ENCODE peak calls at places on chromosomes 11 and 22, in nine cellular contexts. One of them, this sample, is unnamed.
A peak's percentile ranks its signal among the peaks of the same experiment; 100 is the strongest.

GRCh38 chr11:63020671-63021255 is 5.1 kb upstream of the SLC22A8 start:
- DNase-seq in EL: peak; percentile 15
- DNase-seq in Right ventricle myocardium superior: no peak
- DNase-seq in Calu3: peak; percentile 23
- DNase-seq in stimulated activated CD8-positive, alpha-beta memory T cell treated with anti-CD3 and anti-CD28 coated beads, Interleukin-4, amount 100 ng/mL, for 4 hours: no peak
- DNase-seq in hippocampal formation: no peak
- DNase-seq in endodermal cell: peak; percentile 93
- DNase-seq in HL-60: no peak
- DNase-seq in ACHN: no peak
- DNase-seq in this sample: no peak

GRCh38 chr11:66891849-66892660 is 35.2 kb downstream of the LRFN4 start:
- DNase-seq in EL: peak; percentile 97
- DNase-seq in HL-60: peak; percentile 28
- DNase-seq in Right ventricle myocardium superior: no peak
- DNase-seq in ACHN: peak; percentile 82
- DNase-seq in endodermal cell: peak; percentile 86
- DNase-seq in hippocampal formation: no peak
- DNase-seq in stimulated activated CD8-positive, alpha-beta memory T cell treated with anti-CD3 and anti-CD28 coated beads, Interleukin-4, amount 100 ng/mL, for 4 hours: no peak
- DNase-seq in Calu3: peak; percentile 80
- DNase-seq in this sample: peak; percentile 97

GRCh38 chr11:1040428-1041148 is 4.1 kb upstream of the MUC6 start:
- DNase-seq in stimulated activated CD8-positive, alpha-beta memory T cell treated with anti-CD3 and anti-CD28 coated beads, Interleukin-4, amount 100 ng/mL, for 4 hours: no peak
- DNase-seq in endodermal cell: no peak
- DNase-seq in hippocampal formation: no peak
- DNase-seq in Calu3: peak; percentile 53
- DNase-seq in Right ventricle myocardium superior: no peak
- DNase-seq in EL: no peak
- DNase-seq in ACHN: no peak
- DNase-seq in HL-60: no peak
- DNase-seq in this sample: no peak

GRCh38 chr11:2791139-2791520 is 91.3 kb upstream of the KCNQ1OT1 start:
- DNase-seq in hippocampal formation: no peak
- DNase-seq in Calu3: no peak
- DNase-seq in ACHN: no peak
- DNase-seq in HL-60: no peak
- DNase-seq in endodermal cell: peak; percentile 40
- DNase-seq in Right ventricle myocardium superior: peak; percentile 40
- DNase-seq in EL: no peak
- DNase-seq in stimulated activated CD8-positive, alpha-beta memory T cell treated with anti-CD3 and anti-CD28 coated beads, Interleukin-4, amount 100 ng/mL, for 4 hours: no peak
- DNase-seq in this sample: no peak

GRCh38 chr22:49784630-49784971 is 43.1 kb downstream of the BRD1 start:
- DNase-seq in endodermal cell: no peak
- DNase-seq in EL: no peak
- DNase-seq in Calu3: no peak
- DNase-seq in stimulated activated CD8-positive, alpha-beta memory T cell treated with anti-CD3 and anti-CD28 coated beads, Interleukin-4, amount 100 ng/mL, for 4 hours: no peak
- DNase-seq in ACHN: no peak
- DNase-seq in HL-60: no peak
- DNase-seq in hippocampal formation: no peak
- DNase-seq in Right ventricle myocardium superior: no peak
- DNase-seq in this sample: no peak

GRCh38 chr11:34252651-34253050 is 105.2 kb downstream of the ABTB2 start:
- DNase-seq in hippocampal formation: no peak
- DNase-seq in ACHN: no peak
- DNase-seq in HL-60: no peak
- DNase-seq in EL: no peak
- DNase-seq in stimulated activated CD8-positive, alpha-beta memory T cell treated with anti-CD3 and anti-CD28 coated beads, Interleukin-4, amount 100 ng/mL, for 4 hours: no peak
- DNase-seq in Calu3: no peak
- DNase-seq in endodermal cell: no peak
- DNase-seq in Right ventricle myocardium superior: no peak
- DNase-seq in this sample: no peak

GRCh38 chr11:17560281-17561110 is 13.4 kb downstream of the OTOG start:
- DNase-seq in hippocampal formation: no peak
- DNase-seq in stimulated activated CD8-positive, alpha-beta memory T cell treated with anti-CD3 and anti-CD28 coated beads, Interleukin-4, amount 100 ng/mL, for 4 hours: no peak
- DNase-seq in endodermal cell: peak; percentile 58
- DNase-seq in EL: no peak
- DNase-seq in HL-60: no peak
- DNase-seq in Calu3: no peak
- DNase-seq in ACHN: no peak
- DNase-seq in Right ventricle myocardium superior: no peak
- DNase-seq in this sample: no peak

GRCh38 chr11:70433038-70433437 is 34.7 kb downstream of the CTTN start:
- DNase-seq in Calu3: no peak
- DNase-seq in endodermal cell: no peak
- DNase-seq in EL: no peak
- DNase-seq in hippocampal formation: no peak
- DNase-seq in HL-60: no peak
- DNase-seq in Right ventricle myocardium superior: no peak
- DNase-seq in stimulated activated CD8-positive, alpha-beta memory T cell treated with anti-CD3 and anti-CD28 coated beads, Interleukin-4, amount 100 ng/mL, for 4 hours: no peak
- DNase-seq in ACHN: no peak
- DNase-seq in this sample: no peak

GRCh38 chr11:35507688-35508087 is 17.7 kb downstream of the PAMR1 start:
- DNase-seq in endodermal cell: no peak
- DNase-seq in hippocampal formation: no peak
- DNase-seq in Right ventricle myocardium superior: no peak
- DNase-seq in stimulated activated CD8-positive, alpha-beta memory T cell treated with anti-CD3 and anti-CD28 coated beads, Interleukin-4, amount 100 ng/mL, for 4 hours: no peak
- DNase-seq in ACHN: no peak
- DNase-seq in HL-60: no peak
- DNase-seq in EL: no peak
- DNase-seq in Calu3: no peak
- DNase-seq in this sample: peak; percentile 62

GRCh38 chr22:32127904-32128303 is 31.2 kb downstream of the C22orf42 start:
- DNase-seq in endodermal cell: peak; percentile 85
- DNase-seq in EL: no peak
- DNase-seq in stimulated activated CD8-positive, alpha-beta memory T cell treated with anti-CD3 and anti-CD28 coated beads, Interleukin-4, amount 100 ng/mL, for 4 hours: no peak
- DNase-seq in ACHN: no peak
- DNase-seq in Right ventricle myocardium superior: no peak
- DNase-seq in HL-60: no peak
- DNase-seq in Calu3: no peak
- DNase-seq in hippocampal formation: no peak
- DNase-seq in this sample: no peak

GRCh38 chr22:36366291-36366708 is 21.5 kb downstream of the MYH9 start:
- DNase-seq in Calu3: no peak
- DNase-seq in EL: no peak
- DNase-seq in HL-60: no peak
- DNase-seq in Right ventricle myocardium superior: no peak
- DNase-seq in stimulated activated CD8-positive, alpha-beta memory T cell treated with anti-CD3 and anti-CD28 coated beads, Interleukin-4, amount 100 ng/mL, for 4 hours: no peak
- DNase-seq in ACHN: no peak
- DNase-seq in endodermal cell: peak; percentile 73
- DNase-seq in hippocampal formation: no peak
- DNase-seq in this sample: peak; percentile 71

GRCh38 chr11:102410382-102410784 is 42.2 kb downstream of the TMEM123 start:
- DNase-seq in EL: peak; percentile 24
- DNase-seq in stimulated activated CD8-positive, alpha-beta memory T cell treated with anti-CD3 and anti-CD28 coated beads, Interleukin-4, amount 100 ng/mL, for 4 hours: no peak
- DNase-seq in endodermal cell: no peak
- DNase-seq in HL-60: no peak
- DNase-seq in ACHN: no peak
- DNase-seq in hippocampal formation: no peak
- DNase-seq in Right ventricle myocardium superior: no peak
- DNase-seq in Calu3: no peak
- DNase-seq in this sample: no peak

GRCh38 chr22:26894766-26895485 is 237.5 kb downstream of the MIAT start:
- DNase-seq in Calu3: peak; percentile 44
- DNase-seq in EL: peak; percentile 92
- DNase-seq in stimulated activated CD8-positive, alpha-beta memory T cell treated with anti-CD3 and anti-CD28 coated beads, Interleukin-4, amount 100 ng/mL, for 4 hours: no peak
- DNase-seq in HL-60: no peak
- DNase-seq in hippocampal formation: no peak
- DNase-seq in Right ventricle myocardium superior: no peak
- DNase-seq in ACHN: peak; percentile 84
- DNase-seq in endodermal cell: no peak
- DNase-seq in this sample: peak; percentile 92

GRCh38 chr22:49532831-49533802 is 294.6 kb downstream of the BRD1 start:
- DNase-seq in Calu3: no peak
- DNase-seq in EL: no peak
- DNase-seq in HL-60: no peak
- DNase-seq in hippocampal formation: no peak
- DNase-seq in stimulated activated CD8-positive, alpha-beta memory T cell treated with anti-CD3 and anti-CD28 coated beads, Interleukin-4, amount 100 ng/mL, for 4 hours: no peak
- DNase-seq in Right ventricle myocardium superior: no peak
- DNase-seq in ACHN: no peak
- DNase-seq in endodermal cell: no peak
- DNase-seq in this sample: no peak

GRCh38 chr22:37298748-37299495 is 16.6 kb downstream of the CYTH4 start:
- DNase-seq in hippocampal formation: no peak
- DNase-seq in EL: no peak
- DNase-seq in endodermal cell: no peak
- DNase-seq in Right ventricle myocardium superior: no peak
- DNase-seq in Calu3: no peak
- DNase-seq in ACHN: no peak
- DNase-seq in stimulated activated CD8-positive, alpha-beta memory T cell treated with anti-CD3 and anti-CD28 coated beads, Interleukin-4, amount 100 ng/mL, for 4 hours: no peak
- DNase-seq in HL-60: peak; percentile 47
- DNase-seq in this sample: no peak

GRCh38 chr22:38218661-38219331 is 17.0 kb downstream of the MAFF start:
- DNase-seq in stimulated activated CD8-positive, alpha-beta memory T cell treated with anti-CD3 and anti-CD28 coated beads, Interleukin-4, amount 100 ng/mL, for 4 hours: no peak
- DNase-seq in EL: peak; percentile 97
- DNase-seq in Right ventricle myocardium superior: peak; percentile 81
- DNase-seq in hippocampal formation: no peak
- DNase-seq in ACHN: peak; percentile 91
- DNase-seq in endodermal cell: peak; percentile 91
- DNase-seq in Calu3: peak; percentile 97
- DNase-seq in HL-60: no peak
- DNase-seq in this sample: peak; percentile 97

GRCh38 chr11:111528557-111528956 is 12.0 kb upstream of the LAYN start:
- DNase-seq in endodermal cell: no peak
- DNase-seq in Calu3: no peak
- DNase-seq in ACHN: peak; percentile 32
- DNase-seq in HL-60: no peak
- DNase-seq in EL: no peak
- DNase-seq in hippocampal formation: no peak
- DNase-seq in Right ventricle myocardium superior: no peak
- DNase-seq in stimulated activated CD8-positive, alpha-beta memory T cell treated with anti-CD3 and anti-CD28 coated beads, Interleukin-4, amount 100 ng/mL, for 4 hours: no peak
- DNase-seq in this sample: peak; percentile 41

GRCh38 chr22:32579533-32580220 is 105.1 kb downstream of the FBXO7 start:
- DNase-seq in Calu3: no peak
- DNase-seq in EL: peak; percentile 77
- DNase-seq in Right ventricle myocardium superior: peak; percentile 57
- DNase-seq in ACHN: no peak
- DNase-seq in hippocampal formation: no peak
- DNase-seq in HL-60: no peak
- DNase-seq in endodermal cell: no peak
- DNase-seq in stimulated activated CD8-positive, alpha-beta memory T cell treated with anti-CD3 and anti-CD28 coated beads, Interleukin-4, amount 100 ng/mL, for 4 hours: no peak
- DNase-seq in this sample: peak; percentile 40

GRCh38 chr11:47083913-47084312 is 92.8 kb downstream of the ARFGAP2 start:
- DNase-seq in stimulated activated CD8-positive, alpha-beta memory T cell treated with anti-CD3 and anti-CD28 coated beads, Interleukin-4, amount 100 ng/mL, for 4 hours: no peak
- DNase-seq in EL: peak; percentile 73
- DNase-seq in Right ventricle myocardium superior: no peak
- DNase-seq in Calu3: no peak
- DNase-seq in endodermal cell: no peak
- DNase-seq in hippocampal formation: no peak
- DNase-seq in HL-60: no peak
- DNase-seq in ACHN: no peak
- DNase-seq in this sample: peak; percentile 51

GRCh38 chr22:50361688-50362087 is 18.6 kb downstream of the PPP6R2 start:
- DNase-seq in Right ventricle myocardium superior: no peak
- DNase-seq in hippocampal formation: no peak
- DNase-seq in endodermal cell: no peak
- DNase-seq in ACHN: no peak
- DNase-seq in EL: no peak
- DNase-seq in Calu3: no peak
- DNase-seq in HL-60: no peak
- DNase-seq in stimulated activated CD8-positive, alpha-beta memory T cell treated with anti-CD3 and anti-CD28 coated beads, Interleukin-4, amount 100 ng/mL, for 4 hours: no peak
- DNase-seq in this sample: no peak

GRCh38 chr22:46171940-46172339 is 21.6 kb downstream of the PPARA start:
- DNase-seq in ACHN: no peak
- DNase-seq in Calu3: no peak
- DNase-seq in HL-60: no peak
- DNase-seq in hippocampal formation: no peak
- DNase-seq in endodermal cell: no peak
- DNase-seq in Right ventricle myocardium superior: no peak
- DNase-seq in stimulated activated CD8-positive, alpha-beta memory T cell treated with anti-CD3 and anti-CD28 coated beads, Interleukin-4, amount 100 ng/mL, for 4 hours: no peak
- DNase-seq in EL: peak; percentile 86
- DNase-seq in this sample: peak; percentile 84

This sample was measured in kidney tubule cell.